ENCODE peak calls at places on chromosomes 16 and 17, in nine cellular contexts. P is WERI-Rb-1, E is AG04449, G is testis, N is cardiac fibroblast, O is fibroblast of pulmonary artery, U is left lung, Q is body of pancreas, W is lower lobe of right lung. H is an unnamed sample.

GRCh38 chr16:69440236-69440635 is 15.8 kb downstream of the CYB5B start:
- DNase-seq in E (no peak), O (no peak), Q (no peak), W (no peak), P (no peak), U (no peak), G (no peak), N (no peak), H (no peak)

GRCh38 chr16:86566966-86567700 is 504 bp downstream of the FOXC2 start:
- DNase-seq in Q (no peak), N (peak), P (no peak), G (no peak), W (no peak), U (no peak), O (peak), E (no peak), H (peak)

GRCh38 chr17:6161456-6161855 is 91.3 kb downstream of the WSCD1 start:
- DNase-seq in E (no peak), W (no peak), P (no peak), G (no peak), O (no peak), N (no peak), U (no peak), Q (no peak), H (no peak)

GRCh38 chr17:7613769-7614421 is 802 bp downstream of the FXR2 start:
- DNase-seq in O (no peak), P (no peak), Q (no peak), U (no peak), G (no peak), N (peak), W (peak), E (no peak), H (peak)

GRCh38 chr17:43034623-43035293 is 9.7 kb downstream of the RND2 start:
- DNase-seq in G (no peak), P (peak), U (no peak), E (no peak), W (no peak), O (no peak), Q (no peak), N (no peak), H (no peak)

GRCh38 chr17:8332688-8333087 is 7.0 kb upstream of the ODF4 start:
- DNase-seq in Q (no peak), O (no peak), U (no peak), P (peak), N (no peak), G (no peak), E (no peak), W (no peak), H (no peak)

GRCh38 chr17:6643460-6644125 is 2.7 kb downstream of the TXNDC17 start:
- DNase-seq in P (no peak), G (no peak), N (peak), O (no peak), Q (no peak), E (no peak), U (no peak), W (no peak), H (peak)

GRCh38 chr17:43562679-43563146 is 16.6 kb upstream of the ETV4 start:
- DNase-seq in G (no peak), Q (no peak), E (no peak), N (no peak), W (no peak), U (no peak), P (peak), O (no peak), H (no peak)

GRCh38 chr17:77382966-77383612 is 242.3 kb downstream of the SEC14L1 start:
- DNase-seq in E (no peak), Q (no peak), G (no peak), W (no peak), P (no peak), O (peak), U (no peak), N (peak), H (peak)

GRCh38 chr17:83196088-83196765 is 116.8 kb downstream of the METRNL start:
- DNase-seq in Q (no peak), O (peak), P (no peak), G (peak), E (no peak), W (peak), N (peak), U (peak), H (peak)

GRCh38 chr17:13047016-13047415 is 29.2 kb upstream of the ELAC2 start:
- DNase-seq in E (no peak), G (no peak), N (no peak), Q (no peak), P (no peak), O (no peak), W (no peak), U (no peak), H (no peak)

GRCh38 chr16:84742561-84743200 is 42.9 kb downstream of the USP10 start:
- DNase-seq in Q (no peak), P (no peak), W (no peak), U (no peak), E (no peak), N (no peak), O (no peak), G (no peak), H (no peak)

GRCh38 chr16:24919536-24919935 is 73.8 kb downstream of the SLC5A11 start:
- DNase-seq in G (no peak), E (no peak), P (no peak), Q (no peak), N (no peak), U (no peak), O (no peak), W (no peak), H (no peak)

GRCh38 chr17:8859029-8859803 is 8.3 kb downstream of the PIK3R6 start:
- DNase-seq in P (no peak), Q (peak), N (peak), E (no peak), G (no peak), O (no peak), U (peak), W (peak), H (peak)

GRCh38 chr17:40561871-40562611 is 3.2 kb downstream of the CCR7 start:
- DNase-seq in N (peak), E (no peak), Q (no peak), W (no peak), O (no peak), G (no peak), P (no peak), U (no peak), H (no peak)

GRCh38 chr17:50209472-50210248 is 8.2 kb upstream of the COL1A1 start:
- DNase-seq in N (peak), U (peak), W (peak), P (peak), E (peak), O (peak), G (peak), Q (peak), H (peak)

GRCh38 chr16:87063543-87063942 is 253.6 kb downstream of the C16orf95 start:
- DNase-seq in N (no peak), W (no peak), G (no peak), O (no peak), E (no peak), Q (no peak), P (no peak), U (no peak), H (no peak)

GRCh38 chr17:9218068-9218635 is 196.8 kb downstream of the NTN1 start:
- DNase-seq in G (no peak), Q (no peak), E (no peak), W (no peak), U (no peak), O (no peak), N (no peak), P (no peak), H (no peak)

GRCh38 chr17:57619061-57619937 is 125.8 kb downstream of the CCDC182 start:
- DNase-seq in Q (no peak), O (peak), W (no peak), N (peak), U (no peak), E (no peak), G (no peak), P (no peak), H (peak)

GRCh38 chr17:61201211-61201610 is 198.4 kb upstream of the TBX2 start:
- DNase-seq in E (peak), Q (no peak), O (peak), G (no peak), W (no peak), U (no peak), P (no peak), N (peak), H (peak)

GRCh38 chr17:78001182-78001581 is 42.7 kb downstream of the TNRC6C start:
- DNase-seq in G (no peak), W (no peak), U (no peak), Q (no peak), N (no peak), P (no peak), E (no peak), O (peak), H (no peak)

GRCh38 chr16:16861546-16861945 is 482.6 kb downstream of the NPIPA7 start:
- DNase-seq in G (peak), U (peak), E (peak), P (peak), O (peak), Q (peak), N (peak), W (no peak), H (peak)

GRCh38 chr17:39187152-39187830 is 10.2 kb downstream of the CACNB1 start:
- DNase-seq in E (no peak), U (no peak), O (no peak), W (no peak), G (no peak), P (no peak), Q (no peak), N (no peak), H (no peak)

DNA sequence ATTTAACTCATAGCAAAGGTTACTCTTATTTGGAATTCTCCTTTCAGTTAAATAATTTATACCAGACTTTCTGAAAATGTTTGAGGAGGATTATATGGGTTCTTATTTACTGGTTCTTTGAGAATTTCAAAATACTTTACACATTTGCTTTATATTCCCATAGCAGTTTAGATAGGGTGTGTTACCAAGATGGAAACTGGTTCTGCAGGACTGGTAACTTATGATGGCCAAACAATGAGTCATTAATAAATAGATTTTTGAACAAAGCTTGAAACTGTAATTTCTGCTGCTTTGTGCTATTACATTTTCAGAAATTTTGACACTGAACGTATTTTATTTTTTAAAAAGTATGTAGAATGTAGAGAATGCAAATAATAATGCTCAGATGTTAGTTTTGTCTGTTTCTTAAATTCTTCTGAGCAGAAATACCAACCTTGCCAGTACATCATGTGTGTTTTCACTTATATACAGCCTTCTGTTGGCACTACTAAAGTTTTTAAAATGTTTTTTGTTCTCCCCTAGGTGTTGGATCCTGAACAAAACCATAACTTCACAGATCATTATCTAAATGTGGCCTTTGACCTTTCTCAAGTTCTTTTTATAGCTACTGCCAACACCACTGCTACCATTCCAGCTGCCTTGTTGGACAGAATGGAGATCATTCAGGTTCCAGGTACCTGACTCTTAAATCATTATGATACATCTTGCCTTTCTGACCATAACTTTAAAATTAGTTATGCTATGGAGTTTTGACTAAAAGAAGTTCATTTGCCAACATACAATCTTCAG is 48.3 kb upstream of the ABCC11 start:
- DNase-seq in P (no peak), G (no peak), E (no peak), N (no peak), Q (peak), W (no peak), O (no peak), U (no peak), H (no peak)
- H3K4me3 ChIP-seq in P (no peak), G (no peak), E (no peak), N (no peak), Q (no peak), W (no peak), O (no peak), U (no peak), H (no peak)

GRCh38 chr17:68771867-68772515 is 170.8 kb upstream of the FAM20A start:
- DNase-seq in O (peak), Q (peak), W (no peak), E (no peak), G (peak), N (peak), P (no peak), U (no peak), H (peak)
- TF ChIP-seq CTCF in O (peak), Q (peak), W (peak), E (peak), G (peak), N (peak), P (peak), U (peak), H (peak)

GRCh38 chr17:75263051-75263450 is 1.4 kb downstream of the MRPS7 start:
- DNase-seq in Q (no peak), O (no peak), W (no peak), U (no peak), N (no peak), G (no peak), P (no peak), E (no peak), H (no peak)
- H3K4me3 ChIP-seq in Q (no peak), O (no peak), W (no peak), U (no peak), N (no peak), G (no peak), P (no peak), E (peak), H (no peak)

DNA sequence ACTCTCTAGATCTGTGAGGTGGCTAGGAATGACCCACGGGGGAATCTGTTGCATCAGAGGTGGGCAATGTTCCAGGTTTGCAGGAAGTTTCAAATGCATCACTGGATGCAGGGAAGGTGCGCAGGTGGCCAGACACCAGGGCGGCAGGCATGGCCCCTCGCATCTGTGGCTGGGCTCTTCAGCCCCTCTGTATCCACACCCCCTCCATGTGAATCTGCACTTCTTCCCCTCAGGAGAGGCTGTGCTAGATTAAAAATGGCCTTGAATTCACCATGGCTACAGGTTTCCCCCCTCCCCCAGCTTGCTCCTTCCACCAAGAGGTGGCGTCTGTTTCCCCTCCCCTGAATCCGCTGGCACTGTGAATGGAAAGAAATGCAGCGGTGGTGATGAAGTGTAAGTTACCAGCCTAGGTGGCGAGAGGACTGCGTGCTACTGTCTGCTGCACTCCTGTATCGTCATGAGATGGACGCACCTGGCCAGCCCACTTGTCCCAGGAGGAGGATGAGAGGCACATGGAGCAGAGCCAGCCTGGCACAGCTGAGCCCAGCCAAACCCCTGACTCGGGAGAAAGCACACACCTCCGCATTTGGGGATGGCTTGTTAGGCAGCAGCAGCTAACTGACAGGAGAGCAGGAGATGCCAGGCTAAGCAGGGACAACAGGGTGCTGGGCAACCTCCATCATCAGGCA is 26.3 kb downstream of the TNFRSF13B start:
- DNase-seq in P (peak), U (no peak), N (no peak), W (no peak), E (no peak), O (no peak), Q (peak), G (peak), H (no peak)
- TF ChIP-seq CTCF in P (peak), U (no peak), N (no peak), W (no peak), E (no peak), O (no peak), Q (no peak), G (no peak), H (no peak)

DNA sequence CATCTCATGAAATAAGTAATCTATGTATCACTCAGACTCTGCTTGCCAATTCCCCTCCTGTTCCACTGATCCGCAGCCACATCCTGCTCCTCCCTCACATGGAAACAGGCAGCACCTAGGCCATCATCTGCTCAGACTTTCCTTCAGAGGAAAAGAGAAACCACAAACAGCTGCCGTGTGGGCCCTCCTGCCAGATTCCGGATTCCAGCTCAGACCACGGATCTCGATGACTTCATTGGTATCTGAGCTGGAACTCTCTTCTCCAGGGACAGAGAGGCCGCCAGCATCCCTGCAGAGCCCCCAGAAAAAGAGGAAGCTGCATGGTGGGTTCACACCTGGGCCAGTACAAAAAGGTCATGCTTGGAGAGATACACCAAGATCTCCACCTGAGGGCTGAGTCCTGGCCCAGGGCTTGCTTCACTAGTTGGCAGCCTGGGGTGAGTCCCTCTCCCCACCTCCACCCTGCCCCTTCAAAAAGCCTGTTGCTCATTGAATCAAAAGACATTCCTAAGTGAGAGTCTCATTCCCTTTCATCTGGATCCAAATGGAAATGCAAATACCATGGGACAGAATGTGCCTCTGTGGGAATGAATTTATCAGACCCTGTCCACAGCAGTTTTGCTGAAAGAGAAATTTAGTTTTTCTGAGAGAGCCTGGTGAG is 47.2 kb downstream of the HOXB1 start:
- DNase-seq in U (peak), Q (peak), W (no peak), O (peak), E (peak), N (peak), P (no peak), G (no peak), H (peak)
- H3K4me3 ChIP-seq in U (no peak), Q (no peak), W (no peak), O (no peak), E (peak), N (no peak), P (no peak), G (no peak), H (no peak)

H was measured in AG10803.